ENCODE peak calls at places on chromosomes 2 and 18, in eight cellular contexts. L is mesendoderm; V is stimulated activated CD4-positive, alpha-beta T cell treated with anti-CD3 and anti-CD28 coated beads, Interleukin-12 subunit alpha, Interleukin-12 subunit beta, amount 100 ng/mL, for 48 hours; W is transverse colon; K is neuronal stem cell; Q is PC-3; T is tibial artery; F is pons. B is an unnamed sample.

GRCh38 chr18:62634991-62635630 is 80.2 kb upstream of the PHLPP1 start:
- DNase-seq in L (peak), V (no peak), W (no peak), K (no peak), Q (peak), T (no peak), F (no peak), B (no peak)

GRCh38 chr2:67311536-67311935 is 85.6 kb upstream of the ETAA1 start:
- DNase-seq in L (no peak), V (no peak), W (no peak), K (no peak), Q (peak), T (no peak), F (no peak), B (no peak)

GRCh38 chr2:61434314-61434713 is 36.6 kb downstream of the USP34 start:
- DNase-seq in L (no peak), V (no peak), W (no peak), K (no peak), Q (no peak), T (no peak), F (no peak), B (no peak)

GRCh38 chr2:201734111-201734510 is 35.7 kb upstream of the MPP4 start:
- DNase-seq in L (no peak), V (no peak), W (no peak), K (no peak), Q (no peak), T (no peak), F (no peak), B (no peak)

GRCh38 chr2:109647636-109648035 is 33.5 kb downstream of the SOWAHC start:
- DNase-seq in L (peak), V (no peak), W (no peak), K (no peak), Q (no peak), T (peak), F (no peak), B (no peak)

GRCh38 chr2:242030226-242030575 is 160.7 kb downstream of the RTP5 start:
- DNase-seq in L (no peak), V (no peak), W (no peak), K (no peak), Q (no peak), T (no peak), F (no peak), B (no peak)

GRCh38 chr2:182821172-182821571 is 45.3 kb downstream of the FRZB start:
- DNase-seq in L (no peak), V (no peak), W (no peak), K (no peak), Q (peak), T (no peak), F (no peak), B (no peak)

GRCh38 chr2:118973542-118973951 is 31.6 kb downstream of the MARCO start:
- DNase-seq in L (no peak), V (no peak), W (no peak), K (no peak), Q (peak), T (no peak), F (no peak), B (no peak)

GRCh38 chr2:101657787-101658186 is 39.7 kb upstream of the MAP4K4 start:
- DNase-seq in L (peak), V (no peak), W (no peak), K (no peak), Q (no peak), T (no peak), F (no peak), B (no peak)

GRCh38 chr18:57900906-57901305 is 97.8 kb upstream of the ATP8B1 start:
- DNase-seq in L (no peak), V (no peak), W (no peak), K (no peak), Q (peak), T (no peak), F (no peak), B (no peak)

GRCh38 chr18:76426738-76427305 is 68.2 kb downstream of the ZNF516 start:
- DNase-seq in L (peak), V (peak), W (peak), K (peak), Q (peak), T (no peak), F (no peak), B (no peak)

GRCh38 chr2:148675708-148676107 is 31.2 kb downstream of the EPC2 start:
- DNase-seq in L (no peak), V (no peak), W (no peak), K (no peak), Q (no peak), T (no peak), F (no peak), B (no peak)

GRCh38 chr2:29017716-29018275 is 36.7 kb downstream of the TOGARAM2 start:
- DNase-seq in L (no peak), V (no peak), W (no peak), K (no peak), Q (no peak), T (no peak), F (no peak), B (no peak)

GRCh38 chr18:13407484-13407883 is 188.9 kb downstream of the LDLRAD4 start:
- DNase-seq in L (no peak), V (no peak), W (no peak), K (no peak), Q (no peak), T (no peak), F (no peak), B (no peak)

GRCh38 chr2:240631561-240632290 is 6.4 kb downstream of the GPR35 start:
- DNase-seq in L (no peak), V (no peak), W (no peak), K (no peak), Q (no peak), T (peak), F (no peak), B (no peak)

GRCh38 chr2:223026357-223027110 is 25.5 kb upstream of the KCNE4 start:
- DNase-seq in L (no peak), V (no peak), W (no peak), K (no peak), Q (peak), T (no peak), F (no peak), B (no peak)

GRCh38 chr2:24972315-24972958 is 682 bp upstream of the DNAJC27 start:
- DNase-seq in L (peak), V (peak), W (peak), K (peak), Q (peak), T (peak), F (peak), B (peak)

GRCh38 chr2:26605195-26605968 is 35.8 kb downstream of the CIB4 start:
- DNase-seq in L (peak), V (peak), W (no peak), K (peak), Q (peak), T (no peak), F (peak), B (peak)

GRCh38 chr2:240819404-240820013 is 510 bp downstream of the KIF1A start:
- DNase-seq in L (peak), V (no peak), W (no peak), K (peak), Q (no peak), T (no peak), F (no peak), B (no peak)

GRCh38 chr2:197615033-197615652 is 60.2 kb downstream of the RFTN2 start:
- DNase-seq in L (peak), V (no peak), W (peak), K (no peak), Q (peak), T (no peak), F (no peak), B (no peak)

GRCh38 chr2:202669841-202670240 is 35.1 kb downstream of the FAM117B start:
- DNase-seq in L (no peak), V (no peak), W (no peak), K (no peak), Q (no peak), T (no peak), F (no peak), B (no peak)

GRCh38 chr2:242035858-242036652 is 166.5 kb downstream of the RTP5 start:
- DNase-seq in L (no peak), V (no peak), W (no peak), K (no peak), Q (no peak), T (no peak), F (no peak), B (no peak)

GRCh38 chr18:76421291-76422078 is 73.6 kb downstream of the ZNF516 start:
- DNase-seq in L (no peak), V (no peak), W (no peak), K (no peak), Q (no peak), T (no peak), F (no peak), B (no peak)

GRCh38 chr2:95287806-95288205 is 9.3 kb upstream of the KCNIP3 start:
- DNase-seq in L (no peak), V (no peak), W (no peak), K (no peak), Q (no peak), T (no peak), F (no peak), B (no peak)

GRCh38 chr2:201966691-201967388 is 66.8 kb upstream of the FZD7 start:
- DNase-seq in L (no peak), V (no peak), W (no peak), K (no peak), Q (peak), T (no peak), F (no peak), B (no peak)

GRCh38 chr2:56615750-56616149 is 432.0 kb downstream of the CCDC85A start:
- DNase-seq in L (no peak), V (no peak), W (no peak), K (no peak), Q (no peak), T (no peak), F (no peak), B (no peak)

GRCh38 chr2:201148434-201148833 is 32.5 kb downstream of the CFLAR start:
- DNase-seq in L (no peak), V (no peak), W (no peak), K (no peak), Q (no peak), T (no peak), F (no peak), B (no peak)

GRCh38 chr2:10135296-10136089 is 13.0 kb downstream of the RRM2 start:
- DNase-seq in L (no peak), V (no peak), W (no peak), K (no peak), Q (peak), T (no peak), F (no peak), B (no peak)

GRCh38 chr2:237724811-237725478 is 73.6 kb upstream of the RBM44 start:
- DNase-seq in L (no peak), V (no peak), W (no peak), K (no peak), Q (no peak), T (no peak), F (no peak), B (no peak)

GRCh38 chr2:216501854-216502253 is 3.2 kb downstream of the RPL37A start:
- DNase-seq in L (no peak), V (no peak), W (peak), K (no peak), Q (no peak), T (no peak), F (no peak), B (no peak)

GRCh38 chr2:172826522-172826921 is 90.9 kb downstream of the RAPGEF4 start:
- DNase-seq in L (no peak), V (no peak), W (no peak), K (no peak), Q (peak), T (no peak), F (no peak), B (no peak)

GRCh38 chr2:203786912-203787311 is 80.5 kb downstream of the CD28 start:
- DNase-seq in L (no peak), V (no peak), W (no peak), K (no peak), Q (no peak), T (peak), F (peak), B (no peak)

GRCh38 chr2:148930046-148930775 is 55.2 kb downstream of the KIF5C start:
- DNase-seq in L (no peak), V (no peak), W (no peak), K (no peak), Q (no peak), T (no peak), F (no peak), B (no peak)

GRCh38 chr2:80154231-80154915 is 150.2 kb downstream of the LRRTM1 start:
- DNase-seq in L (peak), V (no peak), W (no peak), K (no peak), Q (no peak), T (no peak), F (no peak), B (no peak)

GRCh38 chr2:168697668-168698121 is 104.7 kb upstream of the NOSTRIN start:
- DNase-seq in L (peak), V (no peak), W (peak), K (no peak), Q (peak), T (no peak), F (no peak), B (no peak)

B was measured in activated T-cell treated with anti-CD3 and anti-CD28 coated beads for 24 hours.